ENCODE peak calls at places on chromosomes 3 and 15, in six cellular contexts. G, B, L, A, J and U are unnamed samples.
A peak's percentile ranks its signal among the peaks of the same experiment; 100 is the strongest.

GRCh38 chr3:51932471-51933370 is 9.0 kb downstream of the RRP9 start:
- DNase-seq in B (no peak), G (no peak), A (no peak), L (no peak), J (no peak), U (no peak)

GRCh38 chr3:70861855-70862254 is 549.4 kb upstream of the MDFIC2 start:
- DNase-seq in L (no peak), B (no peak), G (peak; percentile 33), A (no peak), J (no peak), U (no peak)

GRCh38 chr3:45907769-45908705 is 21.7 kb downstream of the CCR9 start:
- DNase-seq in L (no peak), A (peak; percentile 64), G (no peak), B (no peak), J (no peak), U (no peak)

GRCh38 chr15:63669074-63669473 is 71.9 kb downstream of the FBXL22 start:
- DNase-seq in A (no peak), J (peak; percentile 21), B (no peak), L (no peak), G (no peak), U (no peak)

GRCh38 chr15:75923756-75924155 is 20.1 kb downstream of the FBXO22 start:
- DNase-seq in L (no peak), J (no peak), B (no peak), A (no peak), G (no peak), U (no peak)

GRCh38 chr15:33621156-33621555 is 310.4 kb downstream of the RYR3 start:
- DNase-seq in A (no peak), J (no peak), G (no peak), B (no peak), L (no peak), U (no peak)

GRCh38 chr3:10205461-10206165 is 40.9 kb downstream of the IRAK2 start:
- DNase-seq in A (no peak), J (no peak), B (no peak), L (peak; percentile 80), G (peak; percentile 98), U (no peak)

GRCh38 chr3:103025880-103026279 is 591.1 kb downstream of the ZPLD1 start:
- DNase-seq in J (no peak), B (peak; percentile 3), A (no peak), G (no peak), L (no peak), U (no peak)

GRCh38 chr3:112751564-112751963 is 95.1 kb downstream of the CD200R1L start:
- DNase-seq in J (no peak), A (no peak), L (no peak), G (no peak), B (no peak), U (no peak)

GRCh38 chr3:128060473-128061381 is 8.5 kb downstream of the SEC61A1 start:
- DNase-seq in L (no peak), J (no peak), B (no peak), G (peak; percentile 33), A (no peak), U (no peak)

GRCh38 chr15:43513550-43513949 is 3.9 kb upstream of the MAP1A start:
- DNase-seq in L (no peak), J (no peak), G (peak; percentile 18), B (no peak), A (no peak), U (no peak)

GRCh38 chr15:43509002-43509922 is 8.1 kb upstream of the MAP1A start:
- DNase-seq in A (no peak), B (peak; percentile 27), L (no peak), G (no peak), J (no peak), U (peak; percentile 39)

GRCh38 chr15:43509923-43510229 is 7.5 kb upstream of the MAP1A start:
- DNase-seq in G (no peak), L (no peak), B (no peak), A (peak; percentile 39), J (no peak), U (no peak)

GRCh38 chr15:43510230-43511011 is 7.0 kb upstream of the MAP1A start:
- DNase-seq in G (peak; percentile 99), J (peak; percentile 100), A (peak; percentile 100), L (peak; percentile 93), B (peak; percentile 100), U (peak; percentile 100)

DNA sequence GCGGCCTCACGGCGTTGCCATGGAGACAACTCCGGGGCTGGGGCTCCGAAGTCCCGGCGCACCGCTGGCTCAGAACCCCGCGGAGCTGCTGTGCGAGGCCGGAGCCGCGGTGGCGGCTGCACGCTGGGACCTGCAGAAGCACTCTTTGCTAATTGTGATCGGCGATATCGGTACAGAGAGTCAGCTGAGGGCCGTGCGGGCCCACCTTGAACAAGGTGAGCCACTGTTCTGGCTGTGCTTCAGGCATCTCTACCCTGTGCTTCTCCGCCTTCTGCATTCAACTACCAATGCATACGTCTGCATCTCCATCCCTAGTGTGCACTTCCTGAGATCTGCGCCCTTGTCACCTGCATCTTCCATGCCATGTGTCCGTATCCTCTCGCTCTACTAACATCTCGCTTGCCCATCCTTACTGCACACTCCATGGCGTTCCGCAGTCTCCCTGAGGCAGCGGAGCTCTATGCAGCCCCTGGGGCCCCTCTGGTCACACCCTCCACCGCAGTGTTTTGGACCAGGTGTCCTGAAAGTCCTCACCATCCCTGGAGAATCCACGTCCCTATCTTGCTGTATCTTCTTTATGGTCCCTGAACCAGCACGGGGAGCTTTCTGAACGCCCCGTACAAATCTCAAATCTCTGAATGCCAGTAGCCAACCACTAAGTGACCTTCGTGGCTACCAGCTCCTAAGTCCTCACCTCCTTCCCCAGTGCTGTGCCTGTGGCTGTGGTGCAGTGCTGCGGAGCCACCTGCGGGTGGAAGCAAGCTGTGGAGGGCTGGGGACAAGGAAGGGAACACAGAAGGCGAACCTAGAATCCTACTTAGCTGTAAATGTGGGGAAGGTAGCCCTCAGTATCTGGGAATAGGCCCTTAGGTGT is 6.2 kb upstream of the MAP1A start:
- DNase-seq in J (no peak), B (peak; percentile 70), L (peak; percentile 37), G (peak; percentile 46), A (peak; percentile 49), U (peak; percentile 61)
- TF ChIP-seq EZH2phosphoT487 in J (no peak), B (no peak), L (no peak), G (no peak), A (no peak), U (no peak)

DNA sequence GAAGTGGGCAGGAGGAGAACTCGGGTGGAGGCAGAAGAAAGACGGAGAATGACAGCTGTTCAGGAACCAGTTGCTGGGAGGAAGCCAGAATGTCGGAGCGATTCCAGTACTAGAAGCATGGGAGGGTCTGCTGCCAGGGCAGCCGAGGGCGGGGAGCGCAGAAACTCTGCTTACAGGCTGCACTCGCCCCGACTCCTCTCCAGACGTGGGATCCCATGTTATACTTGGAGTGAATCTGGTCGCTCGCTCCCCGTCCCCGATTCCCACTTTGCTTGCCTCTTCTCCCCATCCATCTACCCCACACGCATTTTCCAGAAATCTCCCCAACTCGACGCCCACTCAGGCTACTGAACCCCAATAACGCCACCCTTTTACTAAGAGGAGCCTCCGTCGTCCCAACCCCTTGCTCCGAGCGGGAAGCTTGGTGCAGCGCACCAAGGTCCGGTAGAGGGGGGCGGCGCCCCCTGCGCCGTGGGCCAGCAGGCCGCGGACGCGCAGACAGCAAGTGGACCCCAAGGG is 655 bp downstream of the GATM start:
- DNase-seq in J (no peak), A (peak; percentile 27), G (no peak), B (peak; percentile 52), L (no peak), U (peak; percentile 41)
- TF ChIP-seq EZH2 in J (no peak), A (no peak), G (no peak), B (peak; percentile 61), L (no peak), U (peak; percentile 63)

GRCh38 chr3:190909908-190910307 is 47.4 kb upstream of the GMNC start:
- DNase-seq in B (no peak), L (no peak), J (no peak), G (no peak), A (no peak), U (no peak)
- H2AFZ ChIP-seq in B (no peak overlapping the region), L (no peak overlapping the region), J (no peak overlapping the region), G (no peak overlapping the region), A (no peak overlapping the region), U (peak overlapping the region; percentile 85)

DNA sequence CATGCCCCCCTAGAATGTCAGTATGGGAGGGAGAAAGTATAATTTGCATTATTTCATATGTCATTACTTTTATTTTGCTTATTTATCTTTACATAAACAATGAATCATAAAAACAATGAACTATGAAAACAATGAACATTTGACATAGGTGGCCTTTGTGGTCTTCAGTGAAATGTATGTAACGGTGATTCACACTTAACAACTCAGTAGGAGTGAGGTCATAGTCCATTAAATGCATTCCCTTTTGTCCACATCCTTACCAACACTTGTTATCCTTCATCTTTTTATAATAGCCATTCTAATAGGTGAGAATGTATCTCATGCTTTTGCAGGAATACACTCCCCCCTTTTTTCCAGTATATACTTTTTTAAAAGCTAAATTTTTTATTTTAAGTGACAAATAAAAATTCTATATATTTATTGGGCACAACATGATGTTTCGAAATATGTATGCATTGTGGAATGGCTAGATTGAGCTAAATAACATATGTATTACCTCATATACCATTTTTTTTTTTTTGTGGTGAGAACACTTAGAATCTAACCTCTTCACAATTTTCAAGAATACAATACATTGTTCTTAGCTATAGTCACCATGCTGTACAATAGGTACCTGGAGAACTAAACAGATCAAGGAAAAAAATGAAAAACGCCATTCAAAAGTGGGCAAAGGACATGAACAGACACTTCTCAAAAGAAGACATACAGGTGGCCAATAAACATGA is 189.5 kb downstream of the WDR72 start:
- DNase-seq in J (no peak), B (no peak), L (no peak), A (no peak), G (peak; percentile 43), U (no peak)
- TF ChIP-seq EZH2phosphoT487 in J (no peak), B (no peak), L (no peak), A (no peak), G (no peak), U (no peak)

GRCh38 chr3:98733778-98734281 is 29.3 kb upstream of the ST3GAL6 start:
- DNase-seq in G (peak; percentile 38), J (peak; percentile 63), B (peak; percentile 30), A (peak; percentile 27), L (no peak), U (peak; percentile 27)
- TF ChIP-seq EZH2 in G (no peak), J (no peak), B (no peak), A (no peak), L (no peak), U (no peak)

GRCh38 chr15:78854973-78855372 is 17.7 kb upstream of the MORF4L1 start:
- DNase-seq in G (no peak), A (no peak), L (no peak), B (no peak), J (no peak), U (no peak)

GRCh38 chr15:78855746-78856145 is 16.9 kb upstream of the MORF4L1 start:
- DNase-seq in L (no peak), G (no peak), J (no peak), A (no peak), B (no peak), U (no peak)

DNA sequence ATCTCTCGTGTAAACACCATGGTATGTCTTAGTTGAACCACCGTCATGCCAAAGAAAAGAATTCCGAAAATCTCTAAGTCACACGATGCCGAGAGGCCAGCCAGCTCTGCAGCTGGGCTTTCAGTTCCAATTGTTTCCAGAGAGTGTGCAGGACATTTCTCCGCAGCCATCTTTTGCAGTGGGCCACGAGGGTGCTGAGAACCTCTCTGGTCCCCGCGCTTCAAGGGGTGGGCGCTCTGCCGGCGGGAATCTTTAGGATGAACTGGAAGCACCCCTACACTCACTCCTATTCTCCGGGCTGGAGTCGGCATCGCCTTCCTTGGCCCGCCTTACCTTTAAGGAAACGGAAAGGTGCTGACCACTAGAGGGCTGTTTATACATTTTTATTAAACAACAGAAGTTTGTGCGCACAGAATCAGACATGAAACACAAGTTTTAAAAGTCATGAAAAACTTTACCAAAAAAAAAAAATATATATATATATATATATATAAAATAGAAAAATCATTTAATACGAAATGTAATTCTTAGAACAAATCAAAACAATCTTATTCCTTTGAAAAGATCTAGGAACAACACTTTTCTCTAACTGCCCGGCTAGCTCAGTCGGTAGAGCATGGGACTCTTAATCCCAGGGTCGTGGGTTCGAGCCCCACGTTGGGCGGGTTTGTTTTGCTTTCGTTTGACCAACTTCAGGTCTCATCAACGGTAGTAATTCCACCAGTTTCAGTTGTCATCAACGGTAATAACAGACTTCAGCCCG is 12.5 kb upstream of the MORF4L1 start:
- DNase-seq in B (peak; percentile 96), A (peak; percentile 90), J (peak; percentile 83), L (peak; percentile 79), G (peak; percentile 90), U (peak; percentile 88)
- H2AFZ ChIP-seq in B (peak overlapping the region; percentile 85), A (peak overlapping the region; percentile 46), J (peak overlapping the region; percentile 92), L (peak overlapping the region; percentile 98), G (peak overlapping the region; percentile 90), U (peak overlapping the region; percentile 89)